ENCODE peak calls at places on chromosome 1, in four cellular contexts. R is lower lobe of right lung, D is fibroblast of pulmonary artery, W is coronary artery. Y is an unnamed sample.

GRCh38 chr1:231161711-231162299 is at the start of gene TRIM67:
- DNase-seq in R (no peak), D (no peak), W (no peak), Y (no peak)

GRCh38 chr1:222097646-222098045 is 355.8 kb upstream of the DUSP10 start:
- DNase-seq in R (no peak), D (no peak), W (no peak), Y (no peak)

GRCh38 chr1:205374205-205375078 is 17.7 kb upstream of the KLHDC8A start:
- DNase-seq in R (no peak), D (peak; percentile 85), W (no peak), Y (no peak)

GRCh38 chr1:216830836-216831235 is 107.6 kb upstream of the ESRRG start:
- DNase-seq in W (no peak), D (no peak), R (no peak), Y (no peak)

GRCh38 chr1:15337656-15338402 is 71.9 kb upstream of the EFHD2 start:
- DNase-seq in D (peak; percentile 69), R (peak; percentile 37), W (no peak), Y (no peak)

GRCh38 chr1:43979528-43980254 is 681 bp downstream of the B4GALT2 start:
- DNase-seq in R (no peak), W (no peak), D (peak; percentile 30), Y (no peak)

GRCh38 chr1:237358555-237358954 is 316.6 kb downstream of the RYR2 start:
- DNase-seq in R (no peak), W (no peak), D (no peak), Y (no peak)

GRCh38 chr1:18907914-18908845 is 5.8 kb upstream of the ALDH4A1 start:
- DNase-seq in D (no peak), R (no peak), W (no peak), Y (no peak)

GRCh38 chr1:234598974-234599616 is 10.9 kb downstream of the IRF2BP2 start:
- DNase-seq in R (no peak), W (peak; percentile 77), D (peak; percentile 73), Y (no peak)

Y was measured in hippocampal formation.